ENCODE peak calls at places on chromosomes 4 and X, in four cellular contexts. B is H9, L is Daoy, K is progenitor cell of endocrine pancreas. X is an unnamed sample.

GRCh38 chr4:186782302-186782701 is 58.6 kb upstream of the FAT1 start:
- DNase-seq in B (no peak), L (no peak), K (no peak), X (no peak)

GRCh38 chrX:121496966-121497365 is 449.6 kb downstream of the GLUD2 start:
- DNase-seq in B (no peak), L (no peak), K (no peak), X (no peak)

GRCh38 chrX:39816871-39817731 is 280.7 kb downstream of the BCOR start:
- DNase-seq in B (peak), L (peak), K (no peak), X (peak)

GRCh38 chr4:57442834-57443291 is 332.7 kb upstream of the IGFBP7 start:
- DNase-seq in B (peak), L (no peak), K (peak), X (peak)

GRCh38 chr4:69038582-69038981 is 57.7 kb upstream of the UGT2B7 start:
- DNase-seq in B (no peak), L (no peak), K (no peak), X (no peak)

GRCh38 chr4:151418385-151418784 is 9.4 kb downstream of the FHIP1A start:
- DNase-seq in B (no peak), L (peak), K (no peak), X (no peak)

GRCh38 chr4:140344621-140345020 is 28.8 kb upstream of the SCOC start:
- DNase-seq in B (no peak), L (peak), K (no peak), X (no peak)

GRCh38 chrX:136835761-136836160 is 44.8 kb downstream of the RBMX start:
- DNase-seq in B (no peak), L (no peak), K (no peak), X (no peak)

GRCh38 chr4:53162926-53163325 is 202.9 kb downstream of the SCFD2 start:
- DNase-seq in B (no peak), L (no peak), K (no peak), X (no peak)

GRCh38 chr4:74674750-74675149 is 119.6 kb downstream of the BTC start:
- DNase-seq in B (no peak), L (no peak), K (no peak), X (no peak)

GRCh38 chr4:69239777-69240176 is 25.2 kb upstream of the UGT2B11 start:
- DNase-seq in B (no peak), L (no peak), K (no peak), X (peak)

GRCh38 chr4:6416518-6417286 is 55.7 kb downstream of the PPP2R2C start:
- DNase-seq in B (no peak), L (peak), K (no peak), X (no peak)

GRCh38 chr4:71338846-71339593 is at the start of gene SLC4A4:
- DNase-seq in B (no peak), L (peak), K (no peak), X (peak)

GRCh38 chr4:155400893-155401292 is 24.1 kb upstream of the MAP9 start:
- DNase-seq in B (no peak), L (no peak), K (no peak), X (no peak)

GRCh38 chrX:19064175-19064574 is 58.1 kb downstream of the ADGRG2 start:
- DNase-seq in B (no peak), L (peak), K (no peak), X (no peak)

GRCh38 chr4:4714330-4714729 is 145.1 kb upstream of the MSX1 start:
- DNase-seq in B (no peak), L (no peak), K (no peak), X (no peak)

GRCh38 chr4:179804440-179804839 is 2362.2 kb upstream of the AGA start:
- DNase-seq in B (no peak), L (peak), K (no peak), X (no peak)

GRCh38 chr4:110003401-110004187 is 90.9 kb downstream of the EGF start:
- DNase-seq in B (no peak), L (no peak), K (no peak), X (no peak)

GRCh38 chrX:2484721-2485459 is 15.9 kb downstream of the DHRSX start:
- DNase-seq in B (no peak), L (no peak), K (no peak), X (no peak)

GRCh38 chr4:75469896-75470295 is 44.3 kb downstream of the RCHY1 start:
- DNase-seq in B (no peak), L (no peak), K (no peak), X (no peak)

GRCh38 chrX:27964432-27964831 is 16.8 kb downstream of the DCAF8L1 start:
- DNase-seq in B (no peak), L (no peak), K (no peak), X (peak)

GRCh38 chr4:3797831-3798500 is 31.8 kb downstream of the ADRA2C start:
- DNase-seq in B (no peak), L (no peak), K (no peak), X (no peak)

GRCh38 chrX:38538134-38538533 is 23.2 kb upstream of the TSPAN7 start:
- DNase-seq in B (no peak), L (no peak), K (no peak), X (no peak)